ENCODE peak calls at places on chromosomes 7 and 10, in seven cellular contexts. P, V, C, Z, W, A and D are unnamed samples. For H3K27me3, the result is how much of the 10 kb centered on the place peaks cover.

GRCh38 chr10:6409982-6410694 is 169.9 kb downstream of the PRKCQ start:
- DNase-seq in P (no peak), V (no peak), C (no peak), Z (no peak), W (no peak), A (no peak), D (no peak)

GRCh38 chr10:111511751-111512150 is 434.9 kb downstream of the ADRA2A start:
- DNase-seq in P (no peak), V (no peak), C (no peak), Z (no peak), W (no peak), A (no peak), D (no peak)

GRCh38 chr7:70694357-70694908 is 437.5 kb upstream of the GALNT17 start:
- DNase-seq in P (peak), V (no peak), C (peak), Z (peak), W (no peak), A (peak), D (no peak)

GRCh38 chr7:45574521-45575500 is 643 bp downstream of the ADCY1 start:
- DNase-seq in P (peak), V (no peak), C (peak), Z (no peak), W (no peak), A (no peak), D (peak)

GRCh38 chr7:23471090-23471859 is 984 bp upstream of the IGF2BP3 start:
- DNase-seq in P (no peak), V (no peak), C (no peak), Z (no peak), W (peak), A (no peak), D (peak)

GRCh38 chr7:47543659-47544058 is 38.3 kb downstream of the TNS3 start:
- DNase-seq in P (no peak), V (no peak), C (no peak), Z (no peak), W (no peak), A (no peak), D (no peak)

GRCh38 chr7:108234981-108235450 is 104.9 kb upstream of the LAMB4 start:
- DNase-seq in P (no peak), V (no peak), C (no peak), Z (no peak), W (no peak), A (no peak), D (no peak)

GRCh38 chr7:10685040-10685439 is 288.6 kb upstream of the PHF14 start:
- DNase-seq in P (no peak), V (no peak), C (no peak), Z (no peak), W (no peak), A (no peak), D (no peak)

GRCh38 chr7:25098096-25099046 is 26.7 kb downstream of the CYCS start:
- DNase-seq in P (no peak), V (peak), C (no peak), Z (peak), W (peak), A (peak), D (peak)

GRCh38 chr7:1432411-1433082 is 26.7 kb downstream of the MICALL2 start:
- DNase-seq in P (peak), V (peak), C (peak), Z (peak), W (peak), A (peak), D (peak)

GRCh38 chr7:40604601-40605438 is 470.0 kb downstream of the SUGCT start:
- DNase-seq in P (peak), V (no peak), C (peak), Z (no peak), W (peak), A (peak), D (peak)

GRCh38 chr7:48048113-48048512 is 12.8 kb downstream of the C7orf57 start:
- DNase-seq in P (no peak), V (no peak), C (no peak), Z (no peak), W (no peak), A (no peak), D (no peak)

GRCh38 chr7:139036901-139037300 is 1.1 kb upstream of the ZC3HAV1L start:
- DNase-seq in P (no peak), V (no peak), C (no peak), Z (no peak), W (no peak), A (no peak), D (no peak)

GRCh38 chr10:47316131-47316530 is 6.1 kb upstream of the GDF2 start:
- DNase-seq in P (no peak), V (no peak), C (peak), Z (no peak), W (no peak), A (no peak), D (no peak)

DNA sequence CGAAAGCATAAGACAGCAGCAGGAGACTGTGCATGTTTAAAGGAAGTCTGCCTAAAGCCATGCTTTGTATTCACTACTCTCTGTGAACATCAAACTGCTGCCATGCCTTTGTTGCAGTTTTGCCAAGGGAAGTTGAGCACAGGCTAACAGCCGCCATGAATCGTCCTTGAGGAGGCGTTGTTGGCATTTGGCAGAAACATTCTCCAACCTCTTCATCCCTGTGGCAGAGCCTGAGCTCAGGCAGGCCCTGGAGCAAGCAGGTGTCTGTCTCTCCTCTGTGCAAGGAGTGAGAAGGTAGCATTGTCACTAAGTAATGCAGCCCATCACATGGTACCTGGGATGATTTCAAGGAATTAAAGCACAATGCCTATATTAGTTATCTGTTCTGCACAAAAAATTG is 46.7 kb upstream of the KIAA1217 start:
- DNase-seq in P (no peak), V (no peak), C (no peak), Z (no peak), W (no peak), A (no peak), D (no peak)
- TF ChIP-seq CTCF in P (no peak), V (no peak), C (no peak), Z (no peak), W (no peak), A (no peak), D (no peak)

DNA sequence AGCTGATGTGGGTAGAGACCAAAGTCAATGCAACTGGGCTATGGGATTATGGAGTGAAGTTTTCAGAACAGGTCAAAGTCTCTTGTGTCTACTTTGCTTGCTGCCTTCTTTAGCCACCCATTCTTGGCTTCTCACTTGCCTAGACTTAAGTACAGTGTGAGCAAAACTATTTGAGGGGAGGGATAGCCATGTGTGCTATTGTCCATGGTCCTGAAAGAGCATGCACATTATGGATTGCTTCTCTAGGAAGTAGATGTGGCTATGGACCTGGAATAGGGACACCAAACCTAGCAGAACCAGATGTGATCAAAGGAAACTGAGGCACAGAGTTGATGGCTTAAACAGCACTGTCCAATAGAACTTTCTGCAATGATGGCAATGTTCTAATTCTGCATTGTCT is 81.9 kb upstream of the ZNF800 start:
- DNase-seq in P (no peak), V (no peak), C (no peak), Z (no peak), W (no peak), A (no peak), D (no peak)
- H3K27me3 ChIP-seq in P (under half), V (under half), C (under half), Z (under half), W (under half), A (under half), D (under half)

GRCh38 chr10:103479135-103479534 is at the start of gene CALHM3:
- DNase-seq in P (no peak), V (no peak), C (no peak), Z (no peak), W (peak), A (no peak), D (no peak)

GRCh38 chr10:103478671-103479070 is 369 bp downstream of the CALHM3 start:
- DNase-seq in P (no peak), V (no peak), C (no peak), Z (no peak), W (no peak), A (no peak), D (no peak)

GRCh38 chr10:103474077-103474476 is 5.0 kb downstream of the CALHM3 start:
- DNase-seq in P (no peak), V (no peak), C (no peak), Z (no peak), W (no peak), A (no peak), D (no peak)

GRCh38 chr10:103475437-103475836 is 3.6 kb downstream of the CALHM3 start:
- DNase-seq in P (no peak), V (no peak), C (no peak), Z (no peak), W (no peak), A (no peak), D (no peak)

GRCh38 chr10:103476046-103476768 is 2.8 kb downstream of the CALHM3 start:
- DNase-seq in P (no peak), V (no peak), C (no peak), Z (no peak), W (peak), A (no peak), D (peak)
- TF ChIP-seq CTCF in P (no peak), V (no peak), C (no peak), Z (no peak), W (peak), A (no peak), D (peak)

GRCh38 chr10:101222247-101222531 is 7.1 kb downstream of the LBX1 start:
- DNase-seq in P (no peak), V (no peak), C (no peak), Z (no peak), W (no peak), A (no peak), D (no peak)

GRCh38 chr10:101224060-101224909 is 5.0 kb downstream of the LBX1 start:
- DNase-seq in P (no peak), V (no peak), C (no peak), Z (no peak), W (no peak), A (no peak), D (no peak)

GRCh38 chr10:101221479-101222246 is 7.6 kb downstream of the LBX1 start:
- DNase-seq in P (no peak), V (no peak), C (no peak), Z (no peak), W (no peak), A (no peak), D (no peak)

GRCh38 chr10:101223274-101224059 is 5.8 kb downstream of the LBX1 start:
- DNase-seq in P (no peak), V (no peak), C (no peak), Z (no peak), W (no peak), A (no peak), D (peak)

DNA sequence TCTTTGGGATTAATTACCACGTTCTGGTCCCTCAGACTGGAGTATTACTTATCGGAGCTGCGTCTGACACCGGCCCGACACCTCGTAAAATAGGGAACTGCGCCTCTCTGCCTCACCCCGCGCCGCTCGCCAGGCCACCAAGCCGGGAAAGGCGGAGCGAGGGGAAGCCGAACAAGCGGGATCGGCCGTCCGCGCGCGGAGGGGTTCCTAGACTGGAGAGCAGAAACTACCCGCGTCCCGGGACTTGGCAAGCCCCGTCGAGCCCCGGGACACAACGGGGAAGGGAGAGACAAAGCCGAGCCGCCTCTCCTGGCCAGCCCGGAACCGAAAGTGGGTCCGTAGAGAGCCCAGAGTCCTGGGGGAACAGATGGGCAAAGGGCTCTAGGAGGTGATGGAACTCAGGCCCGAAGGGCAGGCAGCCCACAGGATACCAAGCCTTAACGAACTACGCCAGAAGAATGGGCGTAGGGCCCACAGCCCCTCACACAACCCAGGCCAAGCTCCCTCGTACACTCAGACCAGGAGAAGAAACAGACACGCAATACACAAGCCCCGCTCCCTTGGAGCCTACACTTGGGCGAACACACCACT is 6.5 kb downstream of the LBX1 start:
- DNase-seq in P (no peak), V (no peak), C (no peak), Z (no peak), W (no peak), A (no peak), D (no peak)
- H3K27me3 ChIP-seq in P (half or more), V (half or more), C (under half), Z (half or more), W (under half), A (half or more), D (half or more)

GRCh38 chr7:35721288-35721687 is 26.4 kb upstream of the HERPUD2 start:
- DNase-seq in P (no peak), V (no peak), C (no peak), Z (no peak), W (no peak), A (no peak), D (no peak)

GRCh38 chr7:35720849-35721248 is 25.9 kb upstream of the HERPUD2 start:
- DNase-seq in P (no peak), V (no peak), C (no peak), Z (no peak), W (no peak), A (no peak), D (no peak)

GRCh38 chr7:35722054-35722849 is 27.3 kb upstream of the HERPUD2 start:
- DNase-seq in P (no peak), V (no peak), C (no peak), Z (no peak), W (no peak), A (no peak), D (no peak)

GRCh38 chr7:35725280-35725680 is 30.3 kb upstream of the HERPUD2 start:
- DNase-seq in P (no peak), V (peak), C (no peak), Z (no peak), W (no peak), A (no peak), D (no peak)

GRCh38 chr7:35723011-35723410 is 28.1 kb upstream of the HERPUD2 start:
- DNase-seq in P (no peak), V (no peak), C (no peak), Z (no peak), W (no peak), A (no peak), D (no peak)
- TF ChIP-seq CTCF in P (no peak), V (no peak), C (no peak), Z (no peak), W (no peak), A (no peak), D (no peak)

GRCh38 chr7:27245798-27246691 is 3.4 kb downstream of the EVX1 start:
- DNase-seq in P (no peak), V (no peak), C (no peak), Z (no peak), W (peak), A (no peak), D (peak)

GRCh38 chr7:27244488-27245123 is 2.0 kb downstream of the EVX1 start:
- DNase-seq in P (no peak), V (no peak), C (no peak), Z (no peak), W (no peak), A (no peak), D (peak)

GRCh38 chr7:27243340-27244163 is 950 bp downstream of the EVX1 start:
- DNase-seq in P (no peak), V (no peak), C (no peak), Z (no peak), W (no peak), A (no peak), D (peak)

GRCh38 chr7:27247000-27247399 is 4.4 kb downstream of the EVX1 start:
- DNase-seq in P (no peak), V (no peak), C (no peak), Z (no peak), W (no peak), A (no peak), D (no peak)

GRCh38 chr7:27245124-27245797 is 2.7 kb downstream of the EVX1 start:
- DNase-seq in P (no peak), V (no peak), C (no peak), Z (no peak), W (no peak), A (no peak), D (peak)
- H3K27me3 ChIP-seq in P (half or more), V (half or more), C (under half), Z (half or more), W (half or more), A (half or more), D (half or more)

GRCh38 chr7:100119075-100119700 is at the start of the genes CNPY4 and TAF6:
- DNase-seq in P (peak), V (peak), C (peak), Z (peak), W (peak), A (peak), D (peak)
- TF ChIP-seq CTCF in P (peak), V (no peak), C (peak), Z (peak), W (no peak), A (no peak), D (no peak)

DNA sequence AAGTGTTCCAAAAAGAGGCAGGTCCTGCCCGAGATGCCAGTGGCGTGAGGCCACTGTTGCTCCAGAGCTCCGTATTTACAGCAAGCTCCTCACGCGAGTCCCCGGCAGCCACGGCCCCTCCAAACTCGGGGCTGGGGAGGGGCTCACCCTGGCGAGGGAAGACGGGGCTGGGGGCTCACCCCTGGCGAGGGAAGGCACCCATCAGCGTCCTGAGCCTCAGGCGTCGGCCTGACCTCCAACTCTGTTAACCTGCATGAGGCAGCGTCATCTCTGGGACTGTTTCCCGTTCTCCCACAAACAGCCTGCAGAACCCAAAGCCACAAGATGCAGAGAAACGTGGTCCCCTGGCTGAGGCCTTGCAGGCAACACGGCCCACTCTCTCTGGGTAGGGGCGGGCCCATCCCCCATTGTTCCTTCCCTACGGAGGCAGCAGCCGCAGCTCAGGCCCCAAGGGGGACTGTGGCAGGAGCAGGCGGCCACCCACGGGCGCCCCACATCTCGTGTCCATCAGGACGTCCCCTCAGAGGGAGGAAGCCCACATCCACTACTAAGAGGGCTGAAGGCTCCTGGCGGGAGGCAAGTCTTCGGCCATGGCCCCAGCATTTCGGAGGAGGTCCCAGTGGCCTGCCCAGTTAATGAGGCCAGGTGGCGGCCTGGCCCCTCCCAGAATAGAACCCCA is 4.2 kb upstream of the ADGRA1 start:
- DNase-seq in P (no peak), V (no peak), C (no peak), Z (no peak), W (no peak), A (no peak), D (no peak)
- H3K27me3 ChIP-seq in P (half or more), V (under half), C (under half), Z (under half), W (under half), A (half or more), D (under half)

GRCh38 chr7:143265017-143265693 is 1.9 kb downstream of the GSTK1 start:
- DNase-seq in P (peak), V (no peak), C (no peak), Z (no peak), W (no peak), A (no peak), D (no peak)
- TF ChIP-seq CTCF in P (no peak), V (no peak), C (no peak), Z (no peak), W (no peak), A (no peak), D (no peak)